ENCODE peak calls at places on chromosomes 6 and 20, in eight cellular contexts. F is heart left ventricle; X is effector CD4-positive, alpha-beta T cell; B is GOT3; O is pancreas; A is dorsolateral prefrontal cortex; R is adipocyte; D is stromal cell of bone marrow. U is an unnamed sample.

GRCh38 chr6:25296217-25296905 is 17.2 kb downstream of the CARMIL1 start:
- DNase-seq in O (no peak), D (no peak), R (peak), A (no peak), X (no peak), B (no peak), F (no peak), U (no peak)

GRCh38 chr6:101633081-101633480 is 239.6 kb downstream of the GRIK2 start:
- DNase-seq in R (no peak), D (no peak), O (no peak), X (no peak), F (no peak), B (no peak), A (no peak), U (no peak)

GRCh38 chr20:726160-726559 is 42.1 kb downstream of the SLC52A3 start:
- DNase-seq in R (no peak), O (no peak), D (no peak), X (no peak), F (no peak), A (no peak), B (no peak), U (no peak)

GRCh38 chr20:10705801-10706459 is 32.1 kb upstream of the JAG1 start:
- DNase-seq in O (no peak), A (no peak), D (no peak), X (no peak), R (no peak), B (no peak), F (no peak), U (no peak)

GRCh38 chr20:47455133-47456040 is 46.3 kb upstream of the NCOA3 start:
- DNase-seq in A (no peak), D (no peak), R (peak), O (no peak), X (no peak), F (no peak), B (no peak), U (no peak)

GRCh38 chr20:25005661-25006060 is 13.1 kb upstream of the APMAP start:
- DNase-seq in D (no peak), R (no peak), F (peak), X (no peak), B (no peak), A (peak), O (no peak), U (peak)

GRCh38 chr6:75602164-75602896 is 650 bp downstream of the SENP6 start:
- DNase-seq in B (no peak), R (peak), A (no peak), O (peak), F (peak), X (peak), D (peak), U (no peak)

GRCh38 chr6:85641522-85641915 is 1.2 kb downstream of the SYNCRIP start:
- DNase-seq in B (no peak), R (no peak), F (no peak), A (no peak), D (no peak), X (peak), O (no peak), U (no peak)

GRCh38 chr6:14550817-14551216 is 433.2 kb downstream of the CD83 start:
- DNase-seq in X (no peak), D (peak), R (peak), A (no peak), B (no peak), F (peak), O (no peak), U (no peak)

GRCh38 chr6:35663001-35663400 is 25.7 kb downstream of the FKBP5 start:
- DNase-seq in D (no peak), A (no peak), X (no peak), O (no peak), F (no peak), R (no peak), B (no peak), U (no peak)

GRCh38 chr6:366972-367794 is 24.4 kb upstream of the IRF4 start:
- DNase-seq in A (no peak), B (no peak), D (no peak), R (no peak), F (no peak), O (no peak), X (no peak), U (no peak)

GRCh38 chr6:12769556-12770255 is 53.1 kb downstream of the PHACTR1 start:
- DNase-seq in A (peak), O (no peak), B (no peak), D (no peak), X (no peak), R (no peak), F (no peak), U (no peak)

GRCh38 chr6:130961148-130961547 is 101.9 kb downstream of the EPB41L2 start:
- DNase-seq in B (no peak), D (no peak), R (no peak), X (no peak), A (no peak), F (no peak), O (no peak), U (no peak)

GRCh38 chr6:30890646-30891449 is 6.5 kb downstream of the DDR1 start:
- DNase-seq in X (no peak), B (no peak), F (no peak), D (no peak), A (no peak), R (no peak), O (no peak), U (peak)

GRCh38 chr6:167762259-167762962 is 64.3 kb upstream of the AFDN start:
- DNase-seq in A (no peak), R (no peak), D (no peak), B (no peak), O (no peak), X (no peak), F (no peak), U (peak)

GRCh38 chr20:5612476-5613291 is 137.5 kb upstream of the SHLD1 start:
- DNase-seq in F (no peak), D (peak), B (no peak), A (no peak), X (no peak), O (no peak), R (peak), U (no peak)

GRCh38 chr6:33756211-33756954 is 9.7 kb upstream of the IP6K3 start:
- DNase-seq in F (no peak), B (no peak), A (no peak), R (no peak), D (no peak), X (no peak), O (no peak), U (no peak)

GRCh38 chr6:147298461-147298860 is 94.2 kb downstream of the STXBP5 start:
- DNase-seq in F (no peak), R (no peak), O (no peak), B (no peak), D (no peak), A (no peak), X (no peak), U (no peak)

GRCh38 chr6:119351005-119351394 is 1.4 kb upstream of the MAN1A1 start:
- DNase-seq in F (no peak), O (no peak), D (peak), R (peak), X (no peak), B (no peak), A (no peak), U (no peak)

GRCh38 chr6:487956-488355 is 96.4 kb downstream of the IRF4 start:
- DNase-seq in O (no peak), D (no peak), A (peak), R (no peak), X (no peak), F (no peak), B (no peak), U (no peak)

GRCh38 chr6:97394160-97394748 is 111.2 kb upstream of the MMS22L start:
- DNase-seq in A (no peak), R (peak), X (peak), B (no peak), F (peak), D (peak), O (no peak), U (no peak)

GRCh38 chr6:1393641-1394283 is 4.4 kb downstream of the FOXF2 start:
- DNase-seq in A (no peak), F (no peak), X (no peak), D (no peak), R (no peak), O (no peak), B (no peak), U (no peak)